ENCODE peak calls at places on chromosomes 4 and X, in six cellular contexts. P, D, Y, O, C and X are unnamed samples.
A peak's percentile ranks its signal among the peaks of the same experiment; 100 is the strongest.

GRCh38 chrX:7263330-7263729 is 115.4 kb upstream of the PUDP start:
- DNase-seq in P (no peak), D (no peak), Y (no peak), O (no peak), C (no peak), X (no peak)

GRCh38 chrX:50168305-50168704 is 32.5 kb downstream of the AKAP4 start:
- DNase-seq in P (no peak), D (no peak), Y (peak; percentile 1), O (no peak), C (no peak), X (no peak)

GRCh38 chr4:143246977-143247376 is 62.3 kb downstream of the USP38 start:
- DNase-seq in P (no peak), D (no peak), Y (no peak), O (no peak), C (no peak), X (no peak)

GRCh38 chrX:153921511-153922285 is 4.4 kb downstream of the ARHGAP4 start:
- DNase-seq in P (no peak), D (no peak), Y (no peak), O (no peak), C (no peak), X (no peak)

GRCh38 chr4:56288663-56289062 is 98.6 kb downstream of the AASDH start:
- DNase-seq in P (no peak), D (no peak), Y (no peak), O (no peak), C (no peak), X (no peak)

GRCh38 chr4:61675464-61675863 is 475.3 kb downstream of the ADGRL3 start:
- DNase-seq in P (no peak), D (no peak), Y (no peak), O (no peak), C (no peak), X (no peak)

GRCh38 chrX:106874075-106874474 is 29.1 kb downstream of the RIPPLY1 start:
- DNase-seq in P (no peak), D (peak; percentile 8), Y (peak; percentile 63), O (no peak), C (peak; percentile 47), X (no peak)

GRCh38 chr4:16824278-16824806 is 74.1 kb downstream of the LDB2 start:
- DNase-seq in P (no peak), D (no peak), Y (no peak), O (no peak), C (no peak), X (no peak)

GRCh38 chrX:13659057-13659456 is 6.1 kb downstream of the TCEANC start:
- DNase-seq in P (no peak), D (peak; percentile 10), Y (peak; percentile 73), O (no peak), C (no peak), X (no peak)

GRCh38 chr4:157739237-157739636 is 433.6 kb downstream of the GASK1B start:
- DNase-seq in P (no peak), D (no peak), Y (peak; percentile 66), O (no peak), C (no peak), X (no peak)

GRCh38 chr4:7909463-7909862 is 30.2 kb downstream of the AFAP1 start:
- DNase-seq in P (no peak), D (no peak), Y (no peak), O (no peak), C (no peak), X (no peak)

GRCh38 chr4:47839259-47839658 is 1.4 kb upstream of the CORIN start:
- DNase-seq in P (no peak), D (peak; percentile 13), Y (peak; percentile 49), O (no peak), C (no peak), X (no peak)

GRCh38 chr4:41939016-41939623 is 3.9 kb downstream of the TMEM33 start:
- DNase-seq in P (no peak), D (no peak), Y (no peak), O (no peak), C (no peak), X (no peak)

GRCh38 chrX:38841766-38842165 is 40.5 kb downstream of the MID1IP1 start:
- DNase-seq in P (no peak), D (no peak), Y (no peak), O (no peak), C (no peak), X (no peak)

GRCh38 chr4:8039290-8039689 is 99.6 kb upstream of the AFAP1 start:
- DNase-seq in P (no peak), D (no peak), Y (no peak), O (peak; percentile 59), C (peak; percentile 76), X (no peak)

GRCh38 chr4:112982677-112983076 is 66.8 kb upstream of the ANK2 start:
- DNase-seq in P (no peak), D (peak; percentile 12), Y (peak; percentile 16), O (no peak), C (no peak), X (no peak)

GRCh38 chr4:32226201-32226600 is 1506.0 kb downstream of the PCDH7 start:
- DNase-seq in P (no peak), D (no peak), Y (no peak), O (no peak), C (no peak), X (no peak)

GRCh38 chr4:22678851-22679517 is 13.8 kb upstream of the GBA3 start:
- DNase-seq in P (no peak), D (no peak), Y (no peak), O (no peak), C (no peak), X (no peak)

GRCh38 chr4:171876636-171877035 is 63.4 kb downstream of the GALNTL6 start:
- DNase-seq in P (no peak), D (no peak), Y (no peak), O (no peak), C (no peak), X (no peak)

GRCh38 chrX:105323951-105324350 is 103.5 kb upstream of the TEX13A start:
- DNase-seq in P (no peak), D (no peak), Y (peak; percentile 31), O (no peak), C (no peak), X (no peak)

GRCh38 chrX:104565791-104566687 is at the start of gene IL1RAPL2:
- DNase-seq in P (no peak), D (no peak), Y (peak; percentile 34), O (peak; percentile 46), C (no peak), X (peak; percentile 4)

GRCh38 chr4:115154826-115155225 is 41.4 kb upstream of the NDST4 start:
- DNase-seq in P (no peak), D (peak; percentile 38), Y (no peak), O (no peak), C (no peak), X (no peak)

GRCh38 chr4:94127707-94128328 is 79.8 kb upstream of the SMARCAD1 start:
- DNase-seq in P (no peak), D (peak; percentile 50), Y (peak; percentile 43), O (no peak), C (no peak), X (peak; percentile 8)

GRCh38 chr4:108592674-108592986 is 27.7 kb upstream of the RPL34 start:
- DNase-seq in P (no peak), D (no peak), Y (no peak), O (no peak), C (no peak), X (no peak)

GRCh38 chr4:138405934-138406567 is 163.9 kb upstream of the SLC7A11 start:
- DNase-seq in P (no peak), D (peak; percentile 63), Y (peak; percentile 69), O (no peak), C (no peak), X (no peak)

GRCh38 chr4:39626261-39626660 is 12.4 kb downstream of the SMIM14 start:
- DNase-seq in P (no peak), D (no peak), Y (no peak), O (no peak), C (no peak), X (no peak)

GRCh38 chr4:171962110-171962509 is 148.9 kb downstream of the GALNTL6 start:
- DNase-seq in P (no peak), D (no peak), Y (no peak), O (no peak), C (no peak), X (no peak)

GRCh38 chrX:32408389-32408788 is 803.0 kb downstream of the DMD start:
- DNase-seq in P (peak; percentile 16), D (no peak), Y (peak; percentile 11), O (no peak), C (no peak), X (no peak)

GRCh38 chr4:187608001-187608421 is 387.6 kb upstream of the ZFP42 start:
- DNase-seq in P (no peak), D (peak; percentile 49), Y (peak; percentile 78), O (no peak), C (no peak), X (no peak)

GRCh38 chrX:1322393-1322792 is 14.2 kb upstream of the IL3RA start:
- DNase-seq in P (peak; percentile 68), D (no peak), Y (peak; percentile 40), O (no peak), C (no peak), X (no peak)

GRCh38 chr4:128871948-128872347 is 62.4 kb downstream of the JADE1 start:
- DNase-seq in P (no peak), D (peak; percentile 69), Y (peak; percentile 93), O (no peak), C (no peak), X (no peak)

GRCh38 chrX:52216541-52216940 is 31.9 kb downstream of the MAGED4 start:
- DNase-seq in P (no peak), D (no peak), Y (no peak), O (no peak), C (no peak), X (no peak)

GRCh38 chr4:73904491-73904890 is 35.3 kb downstream of the CXCL1 start:
- DNase-seq in P (no peak), D (no peak), Y (no peak), O (no peak), C (no peak), X (no peak)

GRCh38 chrX:129606918-129607317 is 47.8 kb downstream of the APLN start:
- DNase-seq in P (peak; percentile 52), D (peak; percentile 65), Y (peak; percentile 62), O (peak; percentile 82), C (peak; percentile 48), X (peak; percentile 35)

GRCh38 chrX:100830547-100830946 is 10.4 kb downstream of the CSTF2 start:
- DNase-seq in P (no peak), D (no peak), Y (no peak), O (no peak), C (no peak), X (no peak)

GRCh38 chr4:184102927-184103326 is 114.7 kb downstream of the ENPP6 start:
- DNase-seq in P (no peak), D (no peak), Y (no peak), O (no peak), C (no peak), X (no peak)